ENCODE peak calls at places on chromosomes 3 and 15, in nine cellular contexts. V, O, Y, I, Q, D, G, A and X are unnamed samples.

GRCh38 chr3:147799601-147800000 is 390.4 kb downstream of the ZIC1 start:
- DNase-seq in V (no peak), O (no peak), Y (no peak), I (no peak), Q (no peak), D (no peak), G (no peak), A (no peak), X (no peak)

GRCh38 chr3:169268942-169269460 is 394.5 kb downstream of the MECOM start:
- DNase-seq in V (no peak), O (no peak), Y (no peak), I (no peak), Q (no peak), D (no peak), G (no peak), A (no peak), X (no peak)

GRCh38 chr3:141065258-141065657 is 14.1 kb downstream of the SPSB4 start:
- DNase-seq in V (no peak), O (no peak), Y (no peak), I (no peak), Q (no peak), D (no peak), G (no peak), A (peak; percentile 30), X (no peak)

GRCh38 chr3:79027593-79027992 is 740.2 kb downstream of the ROBO1 start:
- DNase-seq in V (no peak), O (no peak), Y (no peak), I (no peak), Q (no peak), D (no peak), G (no peak), A (no peak), X (no peak)

GRCh38 chr3:123920868-123921267 is 36.7 kb upstream of the MYLK start:
- DNase-seq in V (no peak), O (no peak), Y (no peak), I (no peak), Q (no peak), D (no peak), G (no peak), A (no peak), X (no peak)

GRCh38 chr3:33636125-33636855 is 81.8 kb downstream of the CLASP2 start:
- DNase-seq in V (peak; percentile 12), O (no peak), Y (no peak), I (peak; percentile 78), Q (peak; percentile 69), D (peak; percentile 76), G (no peak), A (no peak), X (peak; percentile 41)

GRCh38 chr3:128170866-128171516 is 17.7 kb downstream of the EEFSEC start:
- DNase-seq in V (peak; percentile 63), O (peak; percentile 62), Y (peak; percentile 68), I (peak; percentile 83), Q (peak; percentile 83), D (peak; percentile 73), G (no peak), A (no peak), X (peak; percentile 48)

GRCh38 chr3:158776531-158776930 is 25.3 kb upstream of the MFSD1 start:
- DNase-seq in V (no peak), O (no peak), Y (no peak), I (no peak), Q (no peak), D (no peak), G (no peak), A (no peak), X (no peak)

GRCh38 chr3:51704511-51704950 is 2.3 kb upstream of the GRM2 start:
- DNase-seq in V (no peak), O (no peak), Y (peak; percentile 18), I (no peak), Q (no peak), D (no peak), G (peak; percentile 24), A (peak; percentile 51), X (no peak)

GRCh38 chr15:95646892-95647291 is 683.6 kb upstream of the NR2F2 start:
- DNase-seq in V (no peak), O (no peak), Y (no peak), I (no peak), Q (no peak), D (no peak), G (no peak), A (no peak), X (no peak)

GRCh38 chr3:55481067-55481917 is 5.8 kb downstream of the WNT5A start:
- DNase-seq in V (no peak), O (no peak), Y (peak; percentile 70), I (peak; percentile 83), Q (peak; percentile 28), D (peak; percentile 33), G (peak; percentile 51), A (peak; percentile 73), X (no peak)

GRCh38 chr3:152960684-152961083 is 125.8 kb downstream of the P2RY1 start:
- DNase-seq in V (no peak), O (no peak), Y (no peak), I (no peak), Q (no peak), D (peak; percentile 67), G (no peak), A (no peak), X (no peak)

GRCh38 chr3:111589303-111590095 is 5.6 kb downstream of the ZBED2 start:
- DNase-seq in V (no peak), O (no peak), Y (no peak), I (peak; percentile 15), Q (no peak), D (no peak), G (no peak), A (no peak), X (no peak)

GRCh38 chr3:111590096-111590491 is 5.1 kb downstream of the ZBED2 start:
- DNase-seq in V (no peak), O (no peak), Y (no peak), I (no peak), Q (no peak), D (peak; percentile 38), G (no peak), A (no peak), X (no peak)

GRCh38 chr3:111592143-111592542 is 3.0 kb downstream of the ZBED2 start:
- DNase-seq in V (no peak), O (no peak), Y (no peak), I (peak; percentile 64), Q (no peak), D (peak; percentile 54), G (no peak), A (no peak), X (peak; percentile 68)

GRCh38 chr3:111592941-111593340 is 2.2 kb downstream of the ZBED2 start:
- DNase-seq in V (no peak), O (no peak), Y (no peak), I (no peak), Q (no peak), D (no peak), G (no peak), A (no peak), X (peak; percentile 31)

GRCh38 chr3:111591555-111591954 is 3.6 kb downstream of the ZBED2 start:
- DNase-seq in V (no peak), O (no peak), Y (no peak), I (peak; percentile 10), Q (no peak), D (peak; percentile 20), G (no peak), A (no peak), X (no peak)
- H3K27ac ChIP-seq in V (no peak overlapping the region), O (no peak overlapping the region), Y (no peak overlapping the region), I (peak overlapping the region; percentile 76), Q (no peak overlapping the region), D (no peak overlapping the region), G (no peak overlapping the region), A (no peak overlapping the region), X (peak overlapping the region; percentile 75)

DNA sequence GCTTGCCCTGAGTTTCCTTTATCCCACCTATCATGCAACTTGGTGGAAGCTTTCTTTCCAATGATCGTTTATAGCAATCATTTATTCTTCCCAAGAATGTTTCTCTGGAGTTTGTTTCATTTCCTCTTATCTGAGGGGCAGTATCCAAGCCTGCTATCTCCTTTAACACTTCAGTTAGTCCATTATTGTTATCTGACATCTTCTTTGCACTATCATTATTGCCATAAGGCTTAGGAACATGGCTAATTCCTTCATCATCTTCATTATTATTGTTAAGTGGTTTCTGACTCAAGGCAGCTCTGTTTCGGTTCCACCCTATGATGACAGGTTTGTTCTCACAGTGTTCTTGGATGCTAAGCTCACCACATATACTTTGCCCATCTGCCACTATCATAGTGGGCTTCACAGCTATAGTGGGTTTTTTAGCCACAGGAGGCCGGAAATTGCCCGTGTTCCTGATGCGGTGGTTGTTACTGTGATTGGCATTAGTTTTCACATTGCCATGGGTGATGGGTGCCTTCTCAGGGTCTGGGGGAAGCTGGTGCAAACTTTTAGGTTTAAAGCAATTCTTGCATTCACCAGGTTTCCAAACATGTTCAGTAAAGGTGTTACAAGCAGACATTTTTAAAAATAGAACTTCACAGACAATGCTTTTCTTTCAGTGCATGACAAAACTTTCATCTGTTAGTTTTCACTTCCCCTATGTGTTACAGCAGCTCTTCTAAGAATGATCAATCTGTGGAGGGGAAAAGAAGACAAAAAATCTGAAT is 110.6 kb upstream of the TSPAN3 start:
- DNase-seq in V (no peak), O (no peak), Y (no peak), I (no peak), Q (no peak), D (no peak), G (no peak), A (no peak), X (no peak)
- H3K27ac ChIP-seq in V (peak overlapping the region; percentile 22), O (no peak overlapping the region), Y (no peak overlapping the region), I (no peak overlapping the region), Q (no peak overlapping the region), D (no peak overlapping the region), G (no peak overlapping the region), A (no peak overlapping the region), X (no peak overlapping the region)

DNA sequence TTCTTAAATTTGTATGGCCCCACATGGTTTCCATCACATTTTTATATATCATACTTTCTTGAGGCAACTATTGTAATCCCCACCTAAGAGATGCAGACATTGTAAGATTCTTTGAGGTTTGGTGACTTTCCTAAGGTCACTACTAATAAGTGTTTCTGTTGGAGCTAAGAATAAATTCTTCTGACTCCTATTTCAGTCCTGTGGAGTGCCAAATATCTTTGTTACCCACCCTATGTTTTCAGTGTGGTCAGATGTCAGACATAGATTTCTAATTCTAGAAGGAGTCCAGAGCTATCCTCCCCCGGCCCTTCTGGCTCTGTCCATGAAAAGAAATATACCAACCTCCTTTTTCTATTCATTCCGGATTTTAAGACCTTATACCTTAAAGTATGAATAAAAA is 46.2 kb upstream of the FILIP1L start:
- DNase-seq in V (no peak), O (no peak), Y (no peak), I (no peak), Q (no peak), D (no peak), G (no peak), A (no peak), X (no peak)
- H3K27ac ChIP-seq in V (no peak overlapping the region), O (no peak overlapping the region), Y (peak overlapping the region; percentile 84), I (no peak overlapping the region), Q (no peak overlapping the region), D (peak overlapping the region; percentile 65), G (no peak overlapping the region), A (no peak overlapping the region), X (no peak overlapping the region)

GRCh38 chr3:161602451-161602850 is 105.8 kb downstream of the OTOL1 start:
- DNase-seq in V (no peak), O (no peak), Y (no peak), I (no peak), Q (no peak), D (no peak), G (no peak), A (no peak), X (no peak)

GRCh38 chr3:161598639-161599038 is 102.0 kb downstream of the OTOL1 start:
- DNase-seq in V (no peak), O (no peak), Y (no peak), I (no peak), Q (no peak), D (no peak), G (no peak), A (no peak), X (no peak)

GRCh38 chr3:161599702-161600101 is 103.1 kb downstream of the OTOL1 start:
- DNase-seq in V (no peak), O (no peak), Y (no peak), I (no peak), Q (no peak), D (peak; percentile 11), G (no peak), A (no peak), X (no peak)

GRCh38 chr3:161600185-161600584 is 103.6 kb downstream of the OTOL1 start:
- DNase-seq in V (no peak), O (no peak), Y (no peak), I (no peak), Q (no peak), D (peak; percentile 18), G (no peak), A (no peak), X (no peak)
- H3K27ac ChIP-seq in V (no peak overlapping the region), O (no peak overlapping the region), Y (no peak overlapping the region), I (no peak overlapping the region), Q (no peak overlapping the region), D (peak overlapping the region; percentile 16), G (no peak overlapping the region), A (no peak overlapping the region), X (no peak overlapping the region)